ENCODE peak calls at places on chromosome 21, in four cellular contexts. Q, A, T and J are unnamed samples.

GRCh38 chr21:45393021-45393420 is 11.9 kb upstream of the COL18A1 start:
- DNase-seq in Q (no peak), A (no peak), T (no peak), J (no peak)

GRCh38 chr21:43825936-43826622 is 36.7 kb downstream of the RRP1 start:
- DNase-seq in Q (no peak), A (no peak), T (no peak), J (no peak)

GRCh38 chr21:45982758-45983731 is 1.5 kb downstream of the COL6A1 start:
- DNase-seq in Q (no peak), A (peak), T (no peak), J (no peak)

GRCh38 chr21:33490991-33491372 is 534 bp downstream of the DNAJC28 start:
- DNase-seq in Q (no peak), A (no peak), T (no peak), J (no peak)

GRCh38 chr21:23452384-23453083 is 2154.7 kb downstream of the MRPL39 start:
- DNase-seq in Q (no peak), A (no peak), T (no peak), J (peak)

GRCh38 chr21:7952648-7953047 is 2568.7 kb upstream of the TPTE start:
- DNase-seq in Q (no peak), A (no peak), T (no peak), J (no peak)

GRCh38 chr21:42317826-42318746 is 2.9 kb upstream of the TFF3 start:
- DNase-seq in Q (no peak), A (no peak), T (peak), J (no peak)

GRCh38 chr21:37862536-37862935 is 53.7 kb downstream of the KCNJ6 start:
- DNase-seq in Q (peak), A (no peak), T (no peak), J (no peak)

GRCh38 chr21:46518983-46519583 is 60.4 kb downstream of the DIP2A start:
- DNase-seq in Q (no peak), A (no peak), T (no peak), J (no peak)

GRCh38 chr21:43613755-43614638 is 45.3 kb downstream of the HSF2BP start:
- DNase-seq in Q (peak), A (no peak), T (no peak), J (no peak)

GRCh38 chr21:46128983-46129571 is 26.3 kb downstream of the FTCD start:
- DNase-seq in Q (no peak), A (no peak), T (no peak), J (no peak)

GRCh38 chr21:27833298-27833697 is 866.4 kb upstream of the ADAMTS5 start:
- DNase-seq in Q (no peak), A (no peak), T (no peak), J (no peak)

GRCh38 chr21:43331962-43332458 is 94.9 kb downstream of the SIK1 start:
- DNase-seq in Q (no peak), A (peak), T (no peak), J (no peak)

GRCh38 chr21:36647279-36648093 is 51.4 kb upstream of the SIM2 start:
- DNase-seq in Q (no peak), A (no peak), T (no peak), J (no peak)

GRCh38 chr21:36306872-36307534 is 13.0 kb upstream of the MORC3 start:
- DNase-seq in Q (no peak), A (no peak), T (peak), J (no peak)

GRCh38 chr21:28485301-28486022 is 507.2 kb downstream of the LTN1 start:
- DNase-seq in Q (no peak), A (no peak), T (no peak), J (no peak)

GRCh38 chr21:15617968-15618367 is 111.8 kb upstream of the USP25 start:
- DNase-seq in Q (no peak), A (no peak), T (no peak), J (no peak)

GRCh38 chr21:42309753-42310213 is 5.4 kb downstream of the TFF3 start:
- DNase-seq in Q (peak), A (peak), T (peak), J (peak)

GRCh38 chr21:41958886-41959563 is 5.2 kb upstream of the C2CD2 start:
- DNase-seq in Q (no peak), A (no peak), T (peak), J (no peak)

GRCh38 chr21:36980280-36981048 is 14.0 kb upstream of the HLCS start:
- DNase-seq in Q (no peak), A (peak), T (peak), J (no peak)

GRCh38 chr21:36949171-36950141 is 17.0 kb downstream of the HLCS start:
- DNase-seq in Q (no peak), A (no peak), T (no peak), J (no peak)

GRCh38 chr21:34965200-34966174 is 83.6 kb downstream of the RUNX1 start:
- DNase-seq in Q (no peak), A (no peak), T (no peak), J (no peak)

GRCh38 chr21:31282095-31282709 is 61.9 kb downstream of the TIAM1 start:
- DNase-seq in Q (no peak), A (no peak), T (no peak), J (no peak)

GRCh38 chr21:38181101-38181500 is 75.7 kb upstream of the KCNJ15 start:
- DNase-seq in Q (no peak), A (no peak), T (no peak), J (no peak)

GRCh38 chr21:28906236-28906635 is 86.4 kb downstream of the LTN1 start:
- DNase-seq in Q (no peak), A (no peak), T (no peak), J (no peak)

GRCh38 chr21:42315296-42315891 is at the start of gene TFF3:
- DNase-seq in Q (no peak), A (no peak), T (peak), J (no peak)

GRCh38 chr21:35375115-35375514 is 326.0 kb upstream of the RUNX1 start:
- DNase-seq in Q (no peak), A (no peak), T (no peak), J (no peak)

GRCh38 chr21:44658913-44659595 is 1.3 kb downstream of the KRTAP12-3 start:
- DNase-seq in Q (no peak), A (no peak), T (no peak), J (no peak)

GRCh38 chr21:26966978-26967913 is at the start of gene ADAMTS5:
- DNase-seq in Q (no peak), A (no peak), T (no peak), J (no peak)

GRCh38 chr21:46124083-46124925 is 26.4 kb downstream of the COL6A2 start:
- DNase-seq in Q (no peak), A (peak), T (peak), J (no peak)

GRCh38 chr21:29228306-29228705 is 70.4 kb upstream of the BACH1 start:
- DNase-seq in Q (no peak), A (no peak), T (no peak), J (no peak)

GRCh38 chr21:27480841-27481261 is 514.0 kb upstream of the ADAMTS5 start:
- DNase-seq in Q (no peak), A (no peak), T (no peak), J (no peak)

GRCh38 chr21:16496594-16496993 is 766.8 kb downstream of the USP25 start:
- DNase-seq in Q (no peak), A (no peak), T (no peak), J (no peak)

GRCh38 chr21:16533692-16534407 is 804.1 kb downstream of the USP25 start:
- DNase-seq in Q (no peak), A (no peak), T (no peak), J (no peak)

GRCh38 chr21:15250384-15250783 is 185.6 kb upstream of the NRIP1 start:
- DNase-seq in Q (no peak), A (no peak), T (no peak), J (no peak)

GRCh38 chr21:42056996-42057689 is 14.0 kb upstream of the UMODL1 start:
- DNase-seq in Q (no peak), A (peak), T (no peak), J (no peak)

GRCh38 chr21:34807146-34807880 is 138.5 kb downstream of the CLIC6 start:
- DNase-seq in Q (no peak), A (no peak), T (peak), J (peak)

GRCh38 chr21:25994758-25995163 is 175.8 kb downstream of the APP start:
- DNase-seq in Q (no peak), A (no peak), T (no peak), J (no peak)

GRCh38 chr21:40053007-40053406 is 185.8 kb downstream of the PCP4 start:
- DNase-seq in Q (no peak), A (peak), T (no peak), J (no peak)